ENCODE peak calls at places on chromosomes 13 and 19, in seven cellular contexts. B is mucosa of descending colon, D is RPMI7951, K is hippocampal formation, P is NCI-H1417, V is AG10803, Y is GOT3. M is an unnamed sample.

GRCh38 chr19:294341-294818 is 3.2 kb upstream of the PLPP2 start:
- DNase-seq in B (no peak), D (no peak), K (no peak), P (peak), V (peak), Y (no peak), M (no peak)

GRCh38 chr19:866769-867300 is 7.4 kb downstream of the CFD start:
- DNase-seq in B (no peak), D (no peak), K (no peak), P (no peak), V (no peak), Y (no peak), M (no peak)

GRCh38 chr19:16608290-16608704 is 19.7 kb downstream of the MED26 start:
- DNase-seq in B (no peak), D (no peak), K (no peak), P (no peak), V (peak), Y (no peak), M (no peak)

GRCh38 chr19:1516395-1516753 is 3.6 kb upstream of the ADAMTSL5 start:
- DNase-seq in B (no peak), D (no peak), K (no peak), P (no peak), V (no peak), Y (no peak), M (peak)

GRCh38 chr19:46392252-46392801 is 21.0 kb downstream of the CCDC8 start:
- DNase-seq in B (peak), D (no peak), K (no peak), P (no peak), V (peak), Y (no peak), M (no peak)

GRCh38 chr19:13309853-13310252 is 159.6 kb downstream of the IER2 start:
- DNase-seq in B (no peak), D (no peak), K (no peak), P (no peak), V (no peak), Y (no peak), M (no peak)

GRCh38 chr13:79662882-79663281 is 181.9 kb downstream of the NDFIP2 start:
- DNase-seq in B (peak), D (peak), K (no peak), P (no peak), V (no peak), Y (no peak), M (no peak)

GRCh38 chr13:29771247-29771646 is 79.2 kb downstream of the UBL3 start:
- DNase-seq in B (no peak), D (peak), K (peak), P (peak), V (peak), Y (no peak), M (no peak)

GRCh38 chr13:94984974-94985373 is 272.6 kb upstream of the SOX21 start:
- DNase-seq in B (no peak), D (no peak), K (no peak), P (no peak), V (no peak), Y (no peak), M (no peak)

M was measured in A549.